ENCODE peak calls at places on chromosomes 11 and 22, in ten cellular contexts. One of them, this sample, is unnamed. For H3K4me1, the result is how much of the 10 kb centered on the place peaks cover.

GRCh38 chr22:30894371-30894740 is 74.2 kb downstream of the MORC2 start:
- DNase-seq in stomach: no peak
- DNase-seq in sigmoid colon: no peak
- DNase-seq in K562: no peak
- DNase-seq in HCT116: no peak
- DNase-seq in Panc1: no peak
- DNase-seq in esophagus muscularis mucosa: no peak
- DNase-seq in suprapubic skin: no peak
- DNase-seq in H1: peak
- DNase-seq in transverse colon: no peak
- DNase-seq in this sample: no peak

GRCh38 chr11:17473071-17473744 is 3.4 kb downstream of the ABCC8 start:
- DNase-seq in Panc1: no peak
- DNase-seq in H1: peak
- DNase-seq in suprapubic skin: no peak
- DNase-seq in transverse colon: no peak
- DNase-seq in sigmoid colon: no peak
- DNase-seq in HCT116: peak
- DNase-seq in stomach: no peak
- DNase-seq in K562: peak
- DNase-seq in esophagus muscularis mucosa: no peak
- DNase-seq in this sample: no peak

GRCh38 chr22:42820075-42820763 is 36.9 kb downstream of the ARFGAP3 start:
- DNase-seq in sigmoid colon: no peak
- DNase-seq in suprapubic skin: peak
- DNase-seq in K562: peak
- DNase-seq in transverse colon: no peak
- DNase-seq in esophagus muscularis mucosa: no peak
- DNase-seq in H1: no peak
- DNase-seq in HCT116: no peak
- DNase-seq in stomach: no peak
- DNase-seq in Panc1: no peak
- DNase-seq in this sample: no peak

GRCh38 chr11:88327462-88328143 is 9.9 kb downstream of the CTSC start:
- DNase-seq in K562: no peak
- DNase-seq in sigmoid colon: no peak
- DNase-seq in H1: no peak
- DNase-seq in stomach: no peak
- DNase-seq in suprapubic skin: no peak
- DNase-seq in transverse colon: no peak
- DNase-seq in HCT116: no peak
- DNase-seq in esophagus muscularis mucosa: no peak
- DNase-seq in Panc1: no peak
- DNase-seq in this sample: no peak

GRCh38 chr11:34206598-34207300 is 101.3 kb downstream of the NAT10 start:
- DNase-seq in K562: no peak
- DNase-seq in stomach: no peak
- DNase-seq in esophagus muscularis mucosa: no peak
- DNase-seq in HCT116: no peak
- DNase-seq in transverse colon: no peak
- DNase-seq in suprapubic skin: no peak
- DNase-seq in sigmoid colon: no peak
- DNase-seq in H1: no peak
- DNase-seq in Panc1: no peak
- DNase-seq in this sample: no peak

GRCh38 chr11:32316846-32317525 is 118.4 kb downstream of the WT1 start:
- DNase-seq in transverse colon: no peak
- DNase-seq in suprapubic skin: no peak
- DNase-seq in Panc1: no peak
- DNase-seq in stomach: no peak
- DNase-seq in K562: no peak
- DNase-seq in H1: no peak
- DNase-seq in esophagus muscularis mucosa: no peak
- DNase-seq in HCT116: no peak
- DNase-seq in sigmoid colon: no peak
- DNase-seq in this sample: no peak

GRCh38 chr11:77470504-77470903 is 3.4 kb downstream of the PAK1 start:
- DNase-seq in sigmoid colon: no peak
- DNase-seq in Panc1: no peak
- DNase-seq in transverse colon: no peak
- DNase-seq in HCT116: no peak
- DNase-seq in suprapubic skin: no peak
- DNase-seq in H1: no peak
- DNase-seq in stomach: no peak
- DNase-seq in esophagus muscularis mucosa: no peak
- DNase-seq in K562: no peak
- DNase-seq in this sample: no peak

GRCh38 chr11:2792376-2793250 is 92.8 kb upstream of the KCNQ1OT1 start:
- DNase-seq in stomach: peak
- DNase-seq in suprapubic skin: peak
- DNase-seq in transverse colon: peak
- DNase-seq in K562: no peak
- DNase-seq in sigmoid colon: peak
- DNase-seq in Panc1: no peak
- DNase-seq in esophagus muscularis mucosa: no peak
- DNase-seq in HCT116: no peak
- DNase-seq in H1: peak
- DNase-seq in this sample: no peak

GRCh38 chr11:93279911-93280347 is 50.6 kb upstream of the DEUP1 start:
- DNase-seq in esophagus muscularis mucosa: no peak
- DNase-seq in HCT116: no peak
- DNase-seq in suprapubic skin: no peak
- DNase-seq in K562: no peak
- DNase-seq in Panc1: no peak
- DNase-seq in stomach: no peak
- DNase-seq in sigmoid colon: no peak
- DNase-seq in transverse colon: no peak
- DNase-seq in H1: no peak
- DNase-seq in this sample: no peak

GRCh38 chr11:94131363-94132115 is 2.9 kb downstream of the PANX1 start:
- DNase-seq in H1: peak
- DNase-seq in suprapubic skin: no peak
- DNase-seq in stomach: no peak
- DNase-seq in HCT116: no peak
- DNase-seq in transverse colon: no peak
- DNase-seq in esophagus muscularis mucosa: no peak
- DNase-seq in sigmoid colon: no peak
- DNase-seq in Panc1: no peak
- DNase-seq in K562: peak
- DNase-seq in this sample: no peak

GRCh38 chr11:76365038-76365679 is 15.8 kb downstream of the THAP12 start:
- DNase-seq in Panc1: no peak
- DNase-seq in sigmoid colon: no peak
- DNase-seq in transverse colon: no peak
- DNase-seq in esophagus muscularis mucosa: no peak
- DNase-seq in suprapubic skin: no peak
- DNase-seq in K562: peak
- DNase-seq in HCT116: no peak
- DNase-seq in stomach: no peak
- DNase-seq in H1: no peak
- DNase-seq in this sample: no peak

GRCh38 chr11:126969865-126970479 is 30.6 kb downstream of the KIRREL3 start:
- DNase-seq in HCT116: no peak
- DNase-seq in esophagus muscularis mucosa: no peak
- DNase-seq in sigmoid colon: no peak
- DNase-seq in K562: peak
- DNase-seq in suprapubic skin: no peak
- DNase-seq in stomach: no peak
- DNase-seq in Panc1: peak
- DNase-seq in transverse colon: no peak
- DNase-seq in H1: no peak
- DNase-seq in this sample: no peak

GRCh38 chr11:44191322-44192014 is 96.0 kb downstream of the EXT2 start:
- DNase-seq in esophagus muscularis mucosa: no peak
- DNase-seq in transverse colon: no peak
- DNase-seq in suprapubic skin: no peak
- DNase-seq in sigmoid colon: no peak
- DNase-seq in HCT116: no peak
- DNase-seq in stomach: no peak
- DNase-seq in K562: no peak
- DNase-seq in H1: no peak
- DNase-seq in Panc1: no peak
- DNase-seq in this sample: no peak

GRCh38 chr11:132604446-132604845 is 927.9 kb downstream of the OPCML start:
- DNase-seq in transverse colon: no peak
- DNase-seq in H1: no peak
- DNase-seq in K562: no peak
- DNase-seq in HCT116: no peak
- DNase-seq in suprapubic skin: no peak
- DNase-seq in stomach: no peak
- DNase-seq in sigmoid colon: no peak
- DNase-seq in Panc1: no peak
- DNase-seq in esophagus muscularis mucosa: no peak
- DNase-seq in this sample: no peak

GRCh38 chr11:57153448-57153847 is 28.3 kb upstream of the LRRC55 start:
- DNase-seq in sigmoid colon: no peak
- DNase-seq in Panc1: no peak
- DNase-seq in transverse colon: no peak
- DNase-seq in K562: no peak
- DNase-seq in esophagus muscularis mucosa: no peak
- DNase-seq in H1: no peak
- DNase-seq in suprapubic skin: no peak
- DNase-seq in HCT116: no peak
- DNase-seq in stomach: no peak
- DNase-seq in this sample: no peak

GRCh38 chr11:125401746-125402145 is 94.3 kb downstream of the FEZ1 start:
- DNase-seq in Panc1: no peak
- DNase-seq in esophagus muscularis mucosa: no peak
- DNase-seq in HCT116: no peak
- DNase-seq in stomach: no peak
- DNase-seq in K562: no peak
- DNase-seq in sigmoid colon: no peak
- DNase-seq in suprapubic skin: no peak
- DNase-seq in H1: no peak
- DNase-seq in transverse colon: no peak
- DNase-seq in this sample: no peak

GRCh38 chr11:111387318-111387863 is 8.3 kb upstream of the POU2AF1 start:
- DNase-seq in transverse colon: peak
- DNase-seq in HCT116: no peak
- DNase-seq in suprapubic skin: no peak
- DNase-seq in Panc1: no peak
- DNase-seq in H1: no peak
- DNase-seq in esophagus muscularis mucosa: no peak
- DNase-seq in stomach: peak
- DNase-seq in sigmoid colon: peak
- DNase-seq in K562: no peak
- DNase-seq in this sample: peak

GRCh38 chr11:74288911-74289310 is 22.5 kb downstream of the P4HA3 start:
- DNase-seq in suprapubic skin: no peak
- DNase-seq in HCT116: no peak
- DNase-seq in esophagus muscularis mucosa: no peak
- DNase-seq in sigmoid colon: no peak
- DNase-seq in H1: no peak
- DNase-seq in Panc1: no peak
- DNase-seq in stomach: no peak
- DNase-seq in transverse colon: no peak
- DNase-seq in K562: no peak
- DNase-seq in this sample: no peak

GRCh38 chr11:15534266-15534665 is 419.5 kb downstream of the INSC start:
- DNase-seq in HCT116: no peak
- DNase-seq in sigmoid colon: no peak
- DNase-seq in K562: no peak
- DNase-seq in H1: no peak
- DNase-seq in suprapubic skin: no peak
- DNase-seq in esophagus muscularis mucosa: no peak
- DNase-seq in Panc1: no peak
- DNase-seq in stomach: no peak
- DNase-seq in transverse colon: no peak
- DNase-seq in this sample: no peak

GRCh38 chr22:39453765-39454378 is 2.9 kb upstream of the MGAT3 start:
- DNase-seq in Panc1: no peak
- DNase-seq in esophagus muscularis mucosa: no peak
- DNase-seq in sigmoid colon: no peak
- DNase-seq in HCT116: no peak
- DNase-seq in H1: no peak
- DNase-seq in stomach: no peak
- DNase-seq in suprapubic skin: no peak
- DNase-seq in K562: peak
- DNase-seq in transverse colon: no peak
- DNase-seq in this sample: no peak
- H3K4me1 ChIP-seq in Panc1: under half
- H3K4me1 ChIP-seq in esophagus muscularis mucosa: under half
- H3K4me1 ChIP-seq in sigmoid colon: under half
- H3K4me1 ChIP-seq in HCT116: under half
- H3K4me1 ChIP-seq in H1: under half
- H3K4me1 ChIP-seq in stomach: under half
- H3K4me1 ChIP-seq in suprapubic skin: under half
- H3K4me1 ChIP-seq in K562: under half
- H3K4me1 ChIP-seq in transverse colon: under half
- H3K4me1 ChIP-seq in this sample: under half

GRCh38 chr11:118251858-118252652 is at the start of gene MPZL3:
- DNase-seq in suprapubic skin: peak
- DNase-seq in HCT116: peak
- DNase-seq in Panc1: no peak
- DNase-seq in esophagus muscularis mucosa: no peak
- DNase-seq in stomach: peak
- DNase-seq in H1: peak
- DNase-seq in K562: peak
- DNase-seq in transverse colon: peak
- DNase-seq in sigmoid colon: peak
- DNase-seq in this sample: peak
- TF ChIP-seq POLR2AphosphoS5 in suprapubic skin: peak
- TF ChIP-seq POLR2AphosphoS5 in HCT116: peak
- TF ChIP-seq POLR2AphosphoS5 in Panc1: peak
- TF ChIP-seq POLR2AphosphoS5 in esophagus muscularis mucosa: peak
- TF ChIP-seq POLR2AphosphoS5 in stomach: peak
- TF ChIP-seq POLR2AphosphoS5 in H1: peak
- TF ChIP-seq POLR2AphosphoS5 in K562: no peak
- TF ChIP-seq POLR2AphosphoS5 in transverse colon: peak
- TF ChIP-seq POLR2AphosphoS5 in sigmoid colon: peak
- TF ChIP-seq POLR2AphosphoS5 in this sample: peak

GRCh38 chr11:58856806-58857205 is 12.3 kb upstream of the GLYATL2 start:
- DNase-seq in transverse colon: no peak
- DNase-seq in sigmoid colon: no peak
- DNase-seq in suprapubic skin: no peak
- DNase-seq in HCT116: no peak
- DNase-seq in H1: no peak
- DNase-seq in Panc1: no peak
- DNase-seq in K562: no peak
- DNase-seq in stomach: no peak
- DNase-seq in esophagus muscularis mucosa: no peak
- DNase-seq in this sample: no peak
- H3K4me1 ChIP-seq in transverse colon: under half
- H3K4me1 ChIP-seq in sigmoid colon: under half
- H3K4me1 ChIP-seq in suprapubic skin: under half
- H3K4me1 ChIP-seq in HCT116: under half
- H3K4me1 ChIP-seq in H1: under half
- H3K4me1 ChIP-seq in Panc1: under half
- H3K4me1 ChIP-seq in K562: under half
- H3K4me1 ChIP-seq in stomach: under half
- H3K4me1 ChIP-seq in esophagus muscularis mucosa: under half
- H3K4me1 ChIP-seq in this sample: under half

DNA sequence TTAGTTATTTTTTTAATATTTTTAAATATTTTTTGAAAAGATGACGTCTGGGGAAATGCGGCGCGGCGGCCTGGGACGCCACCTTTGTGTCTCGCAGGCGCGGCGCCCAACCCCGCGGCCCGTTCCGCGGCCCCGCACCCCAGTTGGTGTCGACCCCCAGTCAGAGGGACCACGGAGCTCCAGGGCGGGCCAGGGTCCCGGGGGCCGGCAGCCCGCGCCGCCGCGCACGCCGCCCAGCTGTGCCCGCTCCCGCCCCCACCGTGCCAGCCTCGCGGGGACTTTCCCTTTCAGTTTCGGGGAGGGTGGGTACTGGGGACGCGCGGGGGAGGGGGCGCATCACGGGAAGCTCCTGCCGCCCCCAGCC is 1.6 kb downstream of the CCND1 start:
- DNase-seq in transverse colon: peak
- DNase-seq in sigmoid colon: peak
- DNase-seq in Panc1: no peak
- DNase-seq in HCT116: no peak
- DNase-seq in suprapubic skin: peak
- DNase-seq in H1: no peak
- DNase-seq in esophagus muscularis mucosa: no peak
- DNase-seq in stomach: peak
- DNase-seq in K562: peak
- DNase-seq in this sample: no peak
- TF ChIP-seq POLR2AphosphoS5 in transverse colon: no peak
- TF ChIP-seq POLR2AphosphoS5 in sigmoid colon: no peak
- TF ChIP-seq POLR2AphosphoS5 in Panc1: no peak
- TF ChIP-seq POLR2AphosphoS5 in HCT116: peak
- TF ChIP-seq POLR2AphosphoS5 in suprapubic skin: no peak
- TF ChIP-seq POLR2AphosphoS5 in H1: no peak
- TF ChIP-seq POLR2AphosphoS5 in esophagus muscularis mucosa: no peak
- TF ChIP-seq POLR2AphosphoS5 in stomach: no peak
- TF ChIP-seq POLR2AphosphoS5 in K562: no peak
- TF ChIP-seq POLR2AphosphoS5 in this sample: no peak

This sample was measured in prostate gland.